ENCODE peak calls at places on chromosome 3, in ten cellular contexts. A, U, N, C, I, Z, Y, M, T and K are unnamed samples.

GRCh38 chr3:186472466-186473008 is 71.6 kb downstream of the CRYGS start:
- DNase-seq in A (no peak), U (no peak), N (no peak), C (no peak), I (no peak), Z (peak; percentile 39), Y (no peak), M (no peak), T (no peak), K (no peak)

GRCh38 chr3:28077566-28077965 is 163.9 kb upstream of the CMC1 start:
- DNase-seq in A (no peak), U (no peak), N (peak; percentile 61), C (peak; percentile 5), I (no peak), Z (peak; percentile 68), Y (peak; percentile 18), M (peak; percentile 40), T (peak; percentile 63), K (peak; percentile 73)

GRCh38 chr3:9392041-9392440 is 5.4 kb upstream of the SETD5 start:
- DNase-seq in A (no peak), U (no peak), N (no peak), C (no peak), I (no peak), Z (no peak), Y (no peak), M (no peak), T (no peak), K (no peak)

GRCh38 chr3:29335438-29335837 is 54.6 kb downstream of the RBMS3 start:
- DNase-seq in A (peak; percentile 94), U (no peak), N (peak; percentile 81), C (peak; percentile 77), I (peak; percentile 82), Z (peak; percentile 100), Y (peak; percentile 98), M (peak; percentile 95), T (peak; percentile 89), K (peak; percentile 88)

GRCh38 chr3:116001063-116001765 is 377.9 kb downstream of the GAP43 start:
- DNase-seq in A (no peak), U (no peak), N (no peak), C (no peak), I (no peak), Z (peak; percentile 57), Y (peak; percentile 17), M (peak; percentile 40), T (no peak), K (peak; percentile 37)

GRCh38 chr3:7433073-7433472 is 572.2 kb downstream of the GRM7 start:
- DNase-seq in A (no peak), U (no peak), N (no peak), C (no peak), I (no peak), Z (no peak), Y (no peak), M (no peak), T (no peak), K (no peak)

GRCh38 chr3:165192610-165193192 is 3.5 kb downstream of the SLITRK3 start:
- DNase-seq in A (no peak), U (no peak), N (peak; percentile 82), C (no peak), I (no peak), Z (no peak), Y (no peak), M (no peak), T (no peak), K (no peak)

GRCh38 chr3:187370051-187370450 is 1.9 kb downstream of the RTP4 start:
- DNase-seq in A (no peak), U (no peak), N (no peak), C (no peak), I (no peak), Z (no peak), Y (no peak), M (peak; percentile 97), T (no peak), K (no peak)

GRCh38 chr3:53190659-53191058 is 29.6 kb downstream of the PRKCD start:
- DNase-seq in A (no peak), U (no peak), N (no peak), C (no peak), I (no peak), Z (no peak), Y (no peak), M (no peak), T (no peak), K (no peak)

GRCh38 chr3:160225181-160226025 is at the start of gene C3orf80:
- DNase-seq in A (no peak), U (peak; percentile 80), N (peak; percentile 91), C (peak; percentile 36), I (peak; percentile 68), Z (peak; percentile 81), Y (peak; percentile 21), M (peak; percentile 15), T (no peak), K (peak; percentile 58)

GRCh38 chr3:86046436-86047328 is 944.3 kb downstream of the VGLL3 start:
- DNase-seq in A (no peak), U (no peak), N (no peak), C (no peak), I (no peak), Z (no peak), Y (no peak), M (no peak), T (no peak), K (no peak)

GRCh38 chr3:159366476-159366875 is 564.6 kb downstream of the MFSD1 start:
- DNase-seq in A (no peak), U (no peak), N (no peak), C (no peak), I (no peak), Z (no peak), Y (no peak), M (peak; percentile 90), T (no peak), K (no peak)

GRCh38 chr3:195859061-195859845 is 47.5 kb upstream of the MUC4 start:
- DNase-seq in A (peak; percentile 41), U (peak; percentile 80), N (peak; percentile 94), C (peak; percentile 80), I (peak; percentile 84), Z (peak; percentile 70), Y (peak; percentile 69), M (peak; percentile 56), T (peak; percentile 82), K (peak; percentile 42)

DNA sequence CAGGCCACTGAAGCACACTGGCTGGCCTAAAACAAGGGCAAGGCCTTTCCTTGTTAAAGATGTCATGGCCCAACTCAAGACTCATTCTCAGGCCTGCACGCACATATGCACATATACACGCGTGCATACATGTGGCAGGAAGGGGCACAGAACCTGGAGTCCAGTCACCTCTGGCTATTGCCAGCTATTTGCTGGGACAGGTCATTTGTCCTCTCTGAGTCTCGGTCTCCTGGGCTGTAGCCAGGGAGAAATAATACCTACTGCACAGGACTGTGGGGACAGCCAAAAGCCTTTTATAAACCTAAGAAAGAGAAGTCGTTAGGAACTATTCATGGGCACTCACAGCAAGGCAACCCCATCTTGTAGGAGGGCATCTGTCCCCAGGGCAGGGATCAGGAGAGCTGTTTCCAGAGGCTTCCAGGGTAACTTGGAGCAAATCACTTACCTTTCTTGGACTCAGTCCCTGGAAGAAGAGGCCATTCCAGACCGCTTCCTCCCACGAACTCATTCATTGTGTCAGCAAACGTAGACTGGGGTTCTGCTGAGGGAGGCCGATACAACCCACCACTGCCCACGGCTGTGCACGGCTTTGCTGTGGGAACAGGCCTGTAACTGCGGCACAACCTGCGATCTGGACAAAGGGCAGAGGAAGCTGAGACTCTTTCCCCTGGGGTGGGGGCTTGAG is 41.1 kb upstream of the RHO start:
- DNase-seq in A (no peak), U (no peak), N (no peak), C (no peak), I (no peak), Z (no peak), Y (no peak), M (no peak), T (no peak), K (no peak)
- H3K27me3 ChIP-seq in A (no peaks in the 10 kb centered on the region), U (no peaks in the 10 kb centered on the region), N (no peaks in the 10 kb centered on the region), C (no peaks in the 10 kb centered on the region), I (no peaks in the 10 kb centered on the region), Z (no peaks in the 10 kb centered on the region), Y (no peaks in the 10 kb centered on the region), M (no peaks in the 10 kb centered on the region), T (no peaks in the 10 kb centered on the region), K (no peaks in the 10 kb centered on the region)

GRCh38 chr3:123027292-123028232 is at the start of gene SEMA5B:
- DNase-seq in A (no peak), U (peak; percentile 68), N (peak; percentile 94), C (peak; percentile 16), I (peak; percentile 72), Z (peak; percentile 59), Y (no peak), M (no peak), T (no peak), K (no peak)
- H3K27me3 ChIP-seq in A (peaks cover 84% of the 10 kb centered on the region), U (peaks cover 3% of the 10 kb centered on the region), N (no peaks in the 10 kb centered on the region), C (no peaks in the 10 kb centered on the region), I (no peaks in the 10 kb centered on the region), Z (peaks cover 87% of the 10 kb centered on the region), Y (peaks cover 74% of the 10 kb centered on the region), M (peaks cover 37% of the 10 kb centered on the region), T (no peaks in the 10 kb centered on the region), K (peaks cover 73% of the 10 kb centered on the region)

DNA sequence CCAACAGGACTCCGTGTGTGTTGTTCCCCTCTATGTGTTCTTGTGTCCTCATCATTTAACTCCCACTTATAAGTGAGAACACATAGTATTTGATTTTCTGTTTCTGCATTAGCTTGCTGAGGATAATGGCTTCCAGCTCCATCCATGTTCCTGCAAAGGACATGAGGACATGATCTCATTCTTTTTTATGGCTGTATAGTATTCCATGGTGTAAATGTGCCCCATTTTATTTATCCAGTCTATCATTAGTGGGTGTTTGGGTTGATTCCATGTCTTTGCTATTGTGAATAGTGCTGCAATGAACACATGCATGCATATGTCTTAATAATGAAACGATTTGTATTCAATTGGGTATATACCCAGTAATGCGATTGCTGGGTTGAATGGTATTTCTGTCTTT is 28.5 kb upstream of the TOP2B start:
- DNase-seq in A (no peak), U (no peak), N (no peak), C (no peak), I (no peak), Z (no peak), Y (no peak), M (no peak), T (no peak), K (no peak)
- H3K27me3 ChIP-seq in A (peaks cover 3% of the 10 kb centered on the region), U (no peaks in the 10 kb centered on the region), N (no peaks in the 10 kb centered on the region), C (no peaks in the 10 kb centered on the region), I (no peaks in the 10 kb centered on the region), Z (no peaks in the 10 kb centered on the region), Y (peaks cover under 1% of the 10 kb centered on the region), M (no peaks in the 10 kb centered on the region), T (no peaks in the 10 kb centered on the region), K (no peaks in the 10 kb centered on the region)

GRCh38 chr3:150928234-150928633 is 23.0 kb upstream of the MINDY4B start:
- DNase-seq in A (no peak), U (no peak), N (no peak), C (no peak), I (no peak), Z (no peak), Y (no peak), M (no peak), T (no peak), K (no peak)

GRCh38 chr3:150936693-150937092 is 31.5 kb upstream of the MINDY4B start:
- DNase-seq in A (no peak), U (no peak), N (no peak), C (no peak), I (no peak), Z (no peak), Y (no peak), M (no peak), T (no peak), K (no peak)

GRCh38 chr3:150931710-150932109 is 26.5 kb upstream of the MINDY4B start:
- DNase-seq in A (no peak), U (no peak), N (no peak), C (peak; percentile 31), I (no peak), Z (no peak), Y (no peak), M (no peak), T (no peak), K (no peak)

GRCh38 chr3:150930839-150931238 is 25.6 kb upstream of the MINDY4B start:
- DNase-seq in A (no peak), U (no peak), N (no peak), C (no peak), I (no peak), Z (no peak), Y (no peak), M (no peak), T (no peak), K (no peak)

GRCh38 chr3:150933473-150934008 is 28.3 kb upstream of the MINDY4B start:
- DNase-seq in A (no peak), U (no peak), N (no peak), C (no peak), I (no peak), Z (peak; percentile 42), Y (no peak), M (no peak), T (no peak), K (no peak)
- H3K27me3 ChIP-seq in A (peaks cover 2% of the 10 kb centered on the region), U (no peaks in the 10 kb centered on the region), N (no peaks in the 10 kb centered on the region), C (no peaks in the 10 kb centered on the region), I (no peaks in the 10 kb centered on the region), Z (peaks cover 54% of the 10 kb centered on the region), Y (no peaks in the 10 kb centered on the region), M (peaks cover 12% of the 10 kb centered on the region), T (no peaks in the 10 kb centered on the region), K (peaks cover 28% of the 10 kb centered on the region)